ENCODE peak calls at places on chromosomes 2 and 18, in five cellular contexts. Y, I, S, H and C are unnamed samples.

GRCh38 chr2:54561010-54561409 is 104.9 kb downstream of the SPTBN1 start:
- DNase-seq in Y (no peak), I (no peak), S (no peak), H (no peak), C (no peak)

GRCh38 chr2:96116879-96117533 is 635 bp upstream of the ADRA2B start:
- DNase-seq in Y (no peak), I (no peak), S (peak; percentile 70), H (no peak), C (no peak)

GRCh38 chr2:27664245-27664574 is 521 bp downstream of the SLC4A1AP start:
- DNase-seq in Y (no peak), I (no peak), S (no peak), H (no peak), C (no peak)

GRCh38 chr2:220296174-220296573 is 668.7 kb downstream of the SLC4A3 start:
- DNase-seq in Y (no peak), I (no peak), S (no peak), H (no peak), C (no peak)

GRCh38 chr2:58853420-58853819 is 612.3 kb upstream of the FANCL start:
- DNase-seq in Y (no peak), I (no peak), S (no peak), H (no peak), C (no peak)

GRCh38 chr18:30971338-30971956 is 71.1 kb downstream of the DSC3 start:
- DNase-seq in Y (no peak), I (peak; percentile 21), S (peak; percentile 56), H (no peak), C (peak; percentile 34)

GRCh38 chr2:30366199-30366691 is 80.8 kb upstream of the LCLAT1 start:
- DNase-seq in Y (no peak), I (no peak), S (no peak), H (no peak), C (no peak)

GRCh38 chr18:71707985-71708500 is 836.1 kb downstream of the CBLN2 start:
- DNase-seq in Y (no peak), I (no peak), S (no peak), H (no peak), C (no peak)

GRCh38 chr2:111716901-111717635 is 166.9 kb downstream of the ANAPC1 start:
- DNase-seq in Y (no peak), I (peak; percentile 0), S (no peak), H (no peak), C (no peak)

GRCh38 chr2:2452961-2453360 is 121.9 kb upstream of the MYT1L start:
- DNase-seq in Y (no peak), I (no peak), S (no peak), H (no peak), C (no peak)

GRCh38 chr2:195995499-195995898 is 73.1 kb downstream of the DNAH7 start:
- DNase-seq in Y (no peak), I (no peak), S (no peak), H (no peak), C (no peak)

GRCh38 chr18:21831413-21831831 is 90.8 kb downstream of the MIB1 start:
- DNase-seq in Y (no peak), I (no peak), S (no peak), H (no peak), C (no peak)

GRCh38 chr2:48905696-48906095 is 150.2 kb upstream of the LHCGR start:
- DNase-seq in Y (no peak), I (no peak), S (no peak), H (no peak), C (no peak)
- TF ChIP-seq SRF in Y (no peak), I (no peak), S (no peak), H (no peak), C (no peak)

DNA sequence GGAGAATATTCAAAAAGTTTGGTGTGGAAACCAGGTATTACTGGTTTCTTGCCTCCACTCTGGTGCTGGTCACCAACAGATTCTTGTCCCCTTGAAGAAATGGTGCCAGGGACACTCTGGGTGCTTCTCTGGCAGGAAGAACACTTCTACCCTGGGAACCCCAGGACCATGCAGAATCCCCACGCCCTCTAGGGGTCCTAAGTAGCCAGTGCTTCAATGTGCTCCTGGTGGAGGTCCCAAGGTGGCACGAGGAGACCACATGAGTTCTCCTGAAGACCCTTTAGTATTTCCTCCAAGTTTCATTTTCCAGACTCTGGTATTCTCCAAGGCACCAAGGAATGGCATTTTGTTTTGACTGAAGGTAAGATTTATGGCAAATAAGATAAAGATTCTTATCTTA is 380.6 kb downstream of the TSN start:
- DNase-seq in Y (no peak), I (peak; percentile 56), S (peak; percentile 26), H (no peak), C (peak; percentile 16)
- TF ChIP-seq SRF in Y (no peak), I (no peak), S (no peak), H (no peak), C (no peak)

DNA sequence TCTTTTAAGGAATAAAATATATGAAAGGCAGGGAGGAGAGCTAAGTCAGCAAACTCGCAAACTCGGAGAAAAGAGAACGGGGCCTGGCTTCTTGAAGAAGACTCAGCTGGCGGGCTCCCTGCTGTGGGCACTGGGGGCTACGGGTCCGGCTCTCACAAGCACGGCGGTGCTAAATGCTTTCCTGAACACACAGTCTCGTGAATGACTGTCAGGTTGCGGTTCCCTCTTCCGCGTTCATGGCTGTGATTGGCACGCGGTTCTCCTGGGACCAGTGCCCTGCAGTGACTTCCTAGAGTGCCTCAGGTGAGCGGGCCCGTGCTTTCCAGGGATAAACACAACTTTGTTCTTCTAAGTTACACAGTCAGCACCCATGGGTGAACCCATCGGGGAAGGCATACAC is 208.4 kb downstream of the HDAC4 start:
- DNase-seq in Y (peak; percentile 32), I (no peak), S (no peak), H (no peak), C (no peak)
- TF ChIP-seq SRF in Y (no peak), I (no peak), S (no peak), H (no peak), C (no peak)

GRCh38 chr2:85355073-85355410 is 473 bp downstream of the ELMOD3 start:
- DNase-seq in Y (no peak), I (no peak), S (peak; percentile 11), H (no peak), C (no peak)
- TF ChIP-seq SRF in Y (no peak), I (no peak), S (no peak), H (no peak), C (no peak)

GRCh38 chr2:7355781-7356180 is 438.6 kb downstream of the RNF144A start:
- DNase-seq in Y (no peak), I (no peak), S (no peak), H (no peak), C (no peak)

GRCh38 chr2:7356909-7357584 is 439.8 kb downstream of the RNF144A start:
- DNase-seq in Y (no peak), I (peak; percentile 83), S (no peak), H (no peak), C (no peak)

GRCh38 chr2:7357993-7358392 is 440.8 kb downstream of the RNF144A start:
- DNase-seq in Y (no peak), I (no peak), S (no peak), H (no peak), C (no peak)

GRCh38 chr2:7348761-7349160 is 431.5 kb downstream of the RNF144A start:
- DNase-seq in Y (no peak), I (no peak), S (no peak), H (peak; percentile 35), C (no peak)

DNA sequence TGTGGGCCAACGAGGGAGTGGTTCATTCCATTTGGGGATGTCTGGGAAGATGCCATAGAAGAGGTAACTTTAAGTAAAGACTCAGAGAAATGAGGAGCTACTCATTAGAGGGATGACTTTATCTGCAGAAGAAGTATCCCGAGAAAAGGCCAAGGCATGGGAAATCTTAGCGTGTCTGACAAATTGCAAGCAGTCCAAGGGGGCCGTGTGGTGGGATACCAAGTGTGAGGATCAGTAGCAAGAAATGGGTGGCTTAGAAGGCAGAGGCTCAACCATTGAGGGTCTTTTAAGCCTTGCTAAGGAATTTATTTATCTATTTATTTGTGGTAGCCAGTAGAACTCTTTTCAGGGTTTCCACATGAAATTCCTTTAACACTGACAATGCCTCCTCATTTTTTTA is 436.4 kb downstream of the RNF144A start:
- DNase-seq in Y (no peak), I (no peak), S (no peak), H (no peak), C (no peak)
- TF ChIP-seq SRF in Y (no peak), I (no peak), S (no peak), H (no peak), C (no peak)

GRCh38 chr2:172986040-172986439 is 89.6 kb upstream of the MAP3K20 start:
- DNase-seq in Y (no peak), I (no peak), S (no peak), H (no peak), C (no peak)
- TF ChIP-seq SRF in Y (no peak), I (no peak), S (no peak), H (no peak), C (no peak)

DNA sequence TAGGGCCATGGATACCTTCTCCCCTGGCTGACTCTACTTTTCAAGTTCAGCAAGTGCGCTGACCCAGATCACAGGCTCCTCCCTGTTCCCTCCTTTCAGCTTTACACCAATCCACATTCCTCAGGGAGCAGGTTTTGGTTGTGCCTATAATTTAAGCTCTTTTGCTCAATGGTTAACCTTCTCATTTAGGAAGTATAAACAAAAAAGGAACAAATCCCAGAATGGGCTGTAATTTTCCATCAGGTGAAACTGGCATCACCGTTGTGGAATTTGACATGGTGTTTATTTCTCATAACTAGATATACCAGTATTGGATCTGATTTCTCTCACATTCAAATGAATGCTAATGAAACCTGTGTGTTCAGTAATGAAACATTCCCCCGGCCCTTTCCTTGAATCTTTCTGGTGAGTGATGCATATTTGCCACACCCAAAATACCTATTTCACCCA is 13.6 kb downstream of the STRN start:
- DNase-seq in Y (no peak), I (no peak), S (no peak), H (no peak), C (no peak)
- TF ChIP-seq SRF in Y (no peak), I (no peak), S (no peak), H (no peak), C (no peak)

GRCh38 chr2:237090906-237091305 is 5.2 kb downstream of the COPS8 start:
- DNase-seq in Y (no peak), I (no peak), S (no peak), H (no peak), C (no peak)
- TF ChIP-seq SRF in Y (no peak), I (no peak), S (no peak), H (no peak), C (no peak)

DNA sequence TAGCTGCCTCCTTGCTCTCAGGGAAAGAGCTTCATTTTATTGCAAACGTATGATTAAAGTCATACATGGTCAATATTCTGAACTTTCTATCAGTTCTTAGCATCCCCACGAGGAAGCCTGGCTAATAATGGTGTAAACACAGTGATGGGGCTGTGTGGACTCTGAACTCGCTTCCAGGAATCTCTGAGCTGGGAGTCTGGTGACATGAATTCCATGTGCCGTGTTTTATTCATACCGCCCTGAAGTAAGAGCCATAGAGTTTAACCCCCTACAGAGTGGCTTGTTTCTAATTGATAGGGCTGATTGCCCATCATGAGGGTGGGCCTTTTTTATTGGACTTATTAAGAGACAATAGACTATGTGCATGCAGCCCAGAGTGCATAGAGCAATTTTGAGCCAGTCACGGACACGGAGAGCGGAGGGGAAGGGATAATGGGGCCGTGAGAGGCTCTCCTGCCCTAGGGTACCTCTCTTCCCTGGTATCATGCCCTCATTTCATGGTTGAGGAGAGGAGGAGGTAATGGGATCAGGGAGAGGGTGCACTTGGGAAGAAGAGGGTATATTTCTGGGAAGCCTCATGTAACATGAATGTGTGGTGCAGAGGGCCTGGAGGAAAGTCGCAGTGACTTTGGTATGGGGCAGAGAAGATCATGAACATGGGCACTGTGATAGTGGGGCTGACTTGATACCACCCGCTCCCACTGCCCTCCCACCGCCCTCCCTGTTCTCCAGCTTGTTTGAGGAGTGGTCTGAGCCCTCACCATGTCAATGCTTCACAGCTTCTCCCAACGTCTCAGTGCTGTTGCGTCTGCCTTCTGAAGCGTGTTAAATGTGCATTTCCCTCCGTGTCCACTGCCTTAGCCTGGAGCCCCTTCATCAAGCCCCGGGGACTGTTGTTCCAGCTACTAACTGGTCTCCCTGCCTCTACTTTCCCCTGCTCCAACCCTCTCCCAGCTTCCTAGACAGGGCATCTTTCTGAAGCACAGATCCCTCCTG is 73.2 kb downstream of the IL1R2 start:
- DNase-seq in Y (no peak), I (peak; percentile 86), S (peak; percentile 51), H (no peak), C (no peak)
- TF ChIP-seq SRF in Y (no peak), I (no peak), S (no peak), H (no peak), C (no peak)